ENCODE peak calls at places on chromosomes 6 and 20, in four cellular contexts. H, V, P and T are unnamed samples.

GRCh38 chr6:135183532-135184440 is 2.7 kb downstream of the MYB start:
- DNase-seq in P (peak; percentile 96), V (peak; percentile 55), H (peak; percentile 83), T (peak; percentile 62)

GRCh38 chr6:138107078-138107751 is at the start of gene PERP:
- DNase-seq in H (peak; percentile 57), V (peak; percentile 68), P (peak; percentile 73), T (no peak)

GRCh38 chr6:23349521-23350147 is 776.4 kb upstream of the NRSN1 start:
- DNase-seq in P (no peak), V (no peak), H (peak; percentile 12), T (peak; percentile 68)

GRCh38 chr20:61801857-61802442 is 263.7 kb downstream of the TAF4 start:
- DNase-seq in H (no peak), V (no peak), P (no peak), T (no peak)

GRCh38 chr6:3296537-3297453 is 38.0 kb downstream of the PSMG4 start:
- DNase-seq in H (no peak), V (no peak), P (no peak), T (peak; percentile 24)

GRCh38 chr6:56204134-56204533 is 43.2 kb downstream of the COL21A1 start:
- DNase-seq in P (no peak), H (no peak), V (no peak), T (no peak)

GRCh38 chr20:47985092-47985850 is 200.0 kb upstream of the SULF2 start:
- DNase-seq in H (no peak), P (peak; percentile 46), V (no peak), T (no peak)

GRCh38 chr6:3747100-3747737 is 4.3 kb downstream of the PXDC1 start:
- DNase-seq in H (no peak), V (no peak), P (no peak), T (no peak)

GRCh38 chr6:152636675-152637421 is at the start of gene SYNE1:
- DNase-seq in V (no peak), P (no peak), H (no peak), T (no peak)

GRCh38 chr6:142850653-142851434 is 94.1 kb downstream of the HIVEP2 start:
- DNase-seq in V (no peak), H (no peak), P (no peak), T (no peak)

GRCh38 chr6:147195987-147196386 is 8.2 kb upstream of the STXBP5 start:
- DNase-seq in H (no peak), V (no peak), P (no peak), T (no peak)

GRCh38 chr6:147194652-147195403 is 9.4 kb upstream of the STXBP5 start:
- DNase-seq in P (peak; percentile 45), H (no peak), V (no peak), T (no peak)

GRCh38 chr6:147195510-147195909 is 8.7 kb upstream of the STXBP5 start:
- DNase-seq in V (no peak), H (no peak), P (no peak), T (no peak)

GRCh38 chr6:147190556-147190955 is 13.7 kb upstream of the STXBP5 start:
- DNase-seq in H (no peak), V (no peak), P (no peak), T (no peak)

DNA sequence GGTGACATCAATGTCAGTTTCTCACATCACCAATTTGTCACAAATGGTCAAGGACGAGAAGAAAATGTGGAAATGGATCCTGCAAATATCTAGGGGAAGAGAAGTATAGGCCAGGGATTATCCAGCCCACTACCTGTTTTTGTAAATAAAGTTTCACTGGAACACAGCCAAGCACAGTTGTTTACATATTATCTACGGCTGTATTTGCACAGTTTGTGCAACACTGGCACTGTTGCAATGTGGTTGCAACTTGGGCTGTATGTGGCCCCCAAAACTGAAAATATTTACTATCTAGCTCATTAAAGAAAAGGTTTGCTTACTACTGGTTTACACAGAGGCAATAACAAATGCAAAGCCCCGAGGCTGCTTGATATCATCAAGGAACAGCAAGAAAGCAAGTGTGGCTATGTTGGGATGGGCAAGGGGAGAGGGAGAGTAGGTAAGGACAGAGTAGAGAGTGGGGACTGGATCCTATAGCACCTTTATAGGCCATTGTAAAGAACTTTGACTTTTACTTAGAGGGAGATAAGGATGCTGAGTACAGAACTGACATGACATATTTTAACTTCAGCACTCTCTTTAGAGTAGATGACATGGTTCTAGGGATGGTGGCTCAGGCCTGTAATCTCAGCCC is 11.8 kb upstream of the STXBP5 start:
- DNase-seq in H (no peak), V (peak; percentile 76), P (no peak), T (no peak)
- TF ChIP-seq TCF7L2 in H (no peak), V (no peak), P (no peak), T (no peak)

GRCh38 chr20:54103067-54103761 is 32.8 kb upstream of the BCAS1 start:
- DNase-seq in H (peak; percentile 72), P (peak; percentile 76), V (peak; percentile 96), T (no peak)
- TF ChIP-seq TCF7L2 in H (peak; percentile 47), P (no peak), V (no peak), T (no peak)

GRCh38 chr6:45422541-45423110 is 44.9 kb upstream of the SUPT3H start:
- DNase-seq in V (no peak), P (peak; percentile 29), H (no peak), T (no peak)

GRCh38 chr6:45421700-45422540 is 44.2 kb upstream of the SUPT3H start:
- DNase-seq in V (peak; percentile 16), P (peak; percentile 62), H (no peak), T (no peak)

GRCh38 chr6:45419574-45420082 is 41.9 kb upstream of the SUPT3H start:
- DNase-seq in P (peak; percentile 70), V (peak; percentile 42), H (peak; percentile 65), T (no peak)

GRCh38 chr6:45420909-45421699 is 43.4 kb upstream of the SUPT3H start:
- DNase-seq in H (no peak), V (no peak), P (no peak), T (no peak)

DNA sequence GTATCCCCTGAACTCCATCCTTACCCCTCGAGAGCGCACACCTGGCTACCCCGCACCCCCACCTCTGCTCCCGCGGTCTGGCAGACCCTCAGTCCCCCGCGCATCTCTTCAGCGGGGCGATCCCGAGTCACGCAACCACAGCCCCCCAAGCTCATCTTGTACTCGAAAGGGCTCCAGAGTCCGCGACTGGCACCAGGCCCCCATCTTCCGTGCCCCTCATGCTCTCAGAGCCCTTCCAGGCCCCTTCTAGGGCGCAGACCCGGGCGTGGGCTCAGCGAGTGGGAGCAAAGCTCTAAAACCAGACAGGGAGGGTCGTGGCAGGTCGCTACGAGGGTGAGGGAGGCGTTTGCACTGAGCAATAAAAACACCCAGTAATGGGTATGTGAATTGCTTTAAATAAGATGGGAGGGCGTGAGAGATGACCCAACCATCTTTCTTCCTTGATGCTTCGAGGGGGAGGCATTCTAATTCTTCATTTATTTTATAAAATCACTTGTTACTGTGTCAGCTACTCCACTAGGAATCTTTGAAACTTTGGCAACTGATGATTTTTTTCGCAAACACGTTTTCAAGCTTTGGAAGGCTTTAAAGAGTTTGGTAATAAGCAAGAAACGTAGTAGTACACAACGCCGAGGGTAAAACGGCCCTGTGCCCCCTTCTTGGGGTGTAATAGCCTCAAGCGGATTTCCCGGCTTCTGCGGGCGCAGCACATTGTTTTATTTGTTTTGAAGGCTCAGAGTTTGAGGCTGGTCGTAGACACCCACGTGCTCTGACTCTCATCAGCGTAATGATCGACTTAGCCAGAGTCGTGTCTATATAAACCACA is 42.6 kb upstream of the SUPT3H start:
- DNase-seq in H (no peak), V (no peak), P (no peak), T (no peak)
- TF ChIP-seq TCF7L2 in H (no peak), V (no peak), P (no peak), T (no peak)

GRCh38 chr20:18986895-18987580 is 173.5 kb downstream of the SCP2D1 start:
- DNase-seq in V (no peak), P (no peak), H (no peak), T (no peak)

GRCh38 chr20:18989736-18990474 is 176.3 kb downstream of the SCP2D1 start:
- DNase-seq in H (no peak), P (no peak), V (no peak), T (no peak)

GRCh38 chr20:18986146-18986830 is 172.7 kb downstream of the SCP2D1 start:
- DNase-seq in V (no peak), H (no peak), P (no peak), T (no peak)

GRCh38 chr20:18988701-18989100 is 175.1 kb downstream of the SCP2D1 start:
- DNase-seq in H (no peak), P (no peak), V (no peak), T (no peak)

GRCh38 chr20:18987781-18988360 is 174.3 kb downstream of the SCP2D1 start:
- DNase-seq in V (no peak), H (no peak), P (no peak), T (no peak)
- TF ChIP-seq TCF7L2 in V (no peak), H (no peak), P (no peak), T (no peak)

GRCh38 chr20:23133560-23133998 is 47.5 kb upstream of the CD93 start:
- DNase-seq in V (no peak), P (peak; percentile 87), H (no peak), T (no peak)

GRCh38 chr20:23132930-23133559 is 46.9 kb upstream of the CD93 start:
- DNase-seq in H (no peak), P (peak; percentile 96), V (no peak), T (no peak)

GRCh38 chr20:23131766-23132165 is 45.6 kb upstream of the CD93 start:
- DNase-seq in P (no peak), V (no peak), H (no peak), T (no peak)

GRCh38 chr20:23130622-23130916 is 44.4 kb upstream of the CD93 start:
- DNase-seq in V (no peak), H (no peak), P (no peak), T (no peak)

DNA sequence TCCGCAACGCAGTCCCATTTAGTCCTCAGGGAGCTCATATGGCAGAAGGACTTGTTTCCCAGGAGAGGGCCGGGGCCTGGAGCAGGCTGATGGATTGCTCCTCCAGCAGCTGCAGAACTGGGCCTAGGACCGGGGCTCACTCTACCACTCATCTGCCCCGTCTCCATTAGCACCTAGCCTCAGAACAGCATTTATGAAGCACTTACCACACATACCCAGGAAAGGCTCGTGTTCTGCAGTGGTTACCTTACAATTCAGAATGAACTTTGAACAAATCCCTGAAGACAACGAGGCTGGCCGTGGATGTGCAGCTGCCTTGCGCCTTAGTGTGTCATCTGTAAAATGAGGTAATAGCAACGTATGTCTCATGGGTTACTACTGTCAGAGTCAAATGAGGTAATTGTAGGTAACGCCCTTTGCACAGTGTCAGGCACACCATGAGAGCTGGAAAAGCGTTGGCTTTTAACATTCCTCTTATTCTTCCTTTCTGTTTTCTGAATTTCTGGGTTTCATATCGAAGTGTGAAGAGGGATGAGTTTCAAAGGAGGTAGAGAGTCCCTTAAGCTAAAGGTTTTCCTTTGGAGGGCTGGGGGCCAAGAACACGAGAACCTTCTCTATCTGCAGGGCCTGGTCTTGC is 46.3 kb upstream of the CD93 start:
- DNase-seq in H (no peak), P (peak; percentile 77), V (no peak), T (no peak)
- TF ChIP-seq TCF7L2 in H (no peak), P (no peak), V (no peak), T (no peak)

DNA sequence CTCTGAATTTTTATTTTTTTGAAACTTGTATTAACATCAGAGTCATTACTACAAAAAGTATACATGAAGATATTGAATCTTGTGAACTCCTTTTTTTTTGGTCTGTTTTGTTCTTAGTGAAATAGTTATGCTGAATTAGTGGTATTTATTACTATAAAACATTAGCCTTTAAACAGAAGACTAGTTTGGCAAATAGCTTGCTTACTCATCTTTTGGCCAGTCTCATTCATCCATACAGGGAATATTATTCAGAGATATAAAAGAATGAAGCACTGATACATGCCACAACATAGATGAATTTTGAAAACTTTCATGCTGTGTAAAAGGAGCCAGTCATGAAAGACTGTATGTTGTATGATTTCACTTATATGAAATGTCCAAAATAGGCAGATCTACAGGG is 205.9 kb downstream of the ZFAND3 start:
- DNase-seq in H (no peak), P (no peak), V (no peak), T (no peak)
- TF ChIP-seq TCF7L2 in H (no peak), P (no peak), V (no peak), T (no peak)